ENCODE peak calls at places on chromosome 12, in six cellular contexts. One of them, this sample, is unnamed.

GRCh38 chr12:91818236-91819131 is 327.2 kb downstream of the BTG1 start:
- DNase-seq in cardiac muscle cell: no peak
- DNase-seq in CD8-positive, alpha-beta T cell: no peak
- DNase-seq in tibial artery: no peak
- DNase-seq in ovary: no peak
- DNase-seq in heart left ventricle: no peak
- DNase-seq in this sample: no peak

GRCh38 chr12:42510823-42511222 is 78.7 kb downstream of the PRICKLE1 start:
- DNase-seq in cardiac muscle cell: no peak
- DNase-seq in CD8-positive, alpha-beta T cell: no peak
- DNase-seq in tibial artery: no peak
- DNase-seq in ovary: no peak
- DNase-seq in heart left ventricle: no peak
- DNase-seq in this sample: no peak

GRCh38 chr12:45051490-45052105 is 699 bp upstream of the DBX2 start:
- DNase-seq in cardiac muscle cell: peak; percentile 33
- DNase-seq in CD8-positive, alpha-beta T cell: no peak
- DNase-seq in tibial artery: no peak
- DNase-seq in ovary: no peak
- DNase-seq in heart left ventricle: no peak
- DNase-seq in this sample: no peak

GRCh38 chr12:124512667-124513296 is 54.6 kb downstream of the NCOR2 start:
- DNase-seq in cardiac muscle cell: peak; percentile 97
- DNase-seq in CD8-positive, alpha-beta T cell: no peak
- DNase-seq in tibial artery: peak; percentile 88
- DNase-seq in ovary: peak; percentile 87
- DNase-seq in heart left ventricle: peak; percentile 94
- DNase-seq in this sample: peak; percentile 66

GRCh38 chr12:47752552-47752951 is 6.1 kb downstream of the RAPGEF3 start:
- DNase-seq in cardiac muscle cell: no peak
- DNase-seq in CD8-positive, alpha-beta T cell: no peak
- DNase-seq in tibial artery: no peak
- DNase-seq in ovary: no peak
- DNase-seq in heart left ventricle: no peak
- DNase-seq in this sample: no peak

GRCh38 chr12:66090157-66090556 is 40.4 kb downstream of the LLPH start:
- DNase-seq in cardiac muscle cell: no peak
- DNase-seq in CD8-positive, alpha-beta T cell: no peak
- DNase-seq in tibial artery: no peak
- DNase-seq in ovary: no peak
- DNase-seq in heart left ventricle: no peak
- DNase-seq in this sample: no peak

GRCh38 chr12:107591095-107591375 is 94.6 kb upstream of the PWP1 start:
- DNase-seq in cardiac muscle cell: no peak
- DNase-seq in CD8-positive, alpha-beta T cell: no peak
- DNase-seq in tibial artery: no peak
- DNase-seq in ovary: no peak
- DNase-seq in heart left ventricle: no peak
- DNase-seq in this sample: no peak

GRCh38 chr12:22299294-22299912 is 35.1 kb downstream of the ST8SIA1 start:
- DNase-seq in cardiac muscle cell: no peak
- DNase-seq in CD8-positive, alpha-beta T cell: no peak
- DNase-seq in tibial artery: no peak
- DNase-seq in ovary: no peak
- DNase-seq in heart left ventricle: no peak
- DNase-seq in this sample: no peak

GRCh38 chr12:130764475-130765185 is 48.5 kb upstream of the RIMBP2 start:
- DNase-seq in cardiac muscle cell: peak; percentile 47
- DNase-seq in CD8-positive, alpha-beta T cell: no peak
- DNase-seq in tibial artery: no peak
- DNase-seq in ovary: no peak
- DNase-seq in heart left ventricle: no peak
- DNase-seq in this sample: no peak

GRCh38 chr12:22925593-22925992 is 300.6 kb downstream of the ETNK1 start:
- DNase-seq in cardiac muscle cell: no peak
- DNase-seq in CD8-positive, alpha-beta T cell: no peak
- DNase-seq in tibial artery: no peak
- DNase-seq in ovary: no peak
- DNase-seq in heart left ventricle: no peak
- DNase-seq in this sample: no peak

GRCh38 chr12:6033546-6033945 is 88.5 kb upstream of the ANO2 start:
- DNase-seq in cardiac muscle cell: no peak
- DNase-seq in CD8-positive, alpha-beta T cell: no peak
- DNase-seq in tibial artery: peak; percentile 32
- DNase-seq in ovary: no peak
- DNase-seq in heart left ventricle: no peak
- DNase-seq in this sample: no peak

GRCh38 chr12:120771097-120771496 is 45.5 kb downstream of the ACADS start:
- DNase-seq in cardiac muscle cell: no peak
- DNase-seq in CD8-positive, alpha-beta T cell: no peak
- DNase-seq in tibial artery: no peak
- DNase-seq in ovary: no peak
- DNase-seq in heart left ventricle: no peak
- DNase-seq in this sample: no peak

GRCh38 chr12:75820848-75821578 is 210.6 kb downstream of the PHLDA1 start:
- DNase-seq in cardiac muscle cell: peak; percentile 61
- DNase-seq in CD8-positive, alpha-beta T cell: no peak
- DNase-seq in tibial artery: no peak
- DNase-seq in ovary: peak; percentile 44
- DNase-seq in heart left ventricle: peak; percentile 55
- DNase-seq in this sample: no peak

GRCh38 chr12:14885718-14886201 is at the start of gene MGP:
- DNase-seq in cardiac muscle cell: peak; percentile 98
- DNase-seq in CD8-positive, alpha-beta T cell: no peak
- DNase-seq in tibial artery: peak; percentile 90
- DNase-seq in ovary: no peak
- DNase-seq in heart left ventricle: peak; percentile 46
- DNase-seq in this sample: peak; percentile 42

GRCh38 chr12:122749569-122750332 is 2.9 kb upstream of the DENR start:
- DNase-seq in cardiac muscle cell: no peak
- DNase-seq in CD8-positive, alpha-beta T cell: no peak
- DNase-seq in tibial artery: no peak
- DNase-seq in ovary: no peak
- DNase-seq in heart left ventricle: no peak
- DNase-seq in this sample: no peak

GRCh38 chr12:42790761-42791151 is 201.2 kb upstream of the PRICKLE1 start:
- DNase-seq in cardiac muscle cell: peak; percentile 84
- DNase-seq in CD8-positive, alpha-beta T cell: no peak
- DNase-seq in tibial artery: no peak
- DNase-seq in ovary: no peak
- DNase-seq in heart left ventricle: no peak
- DNase-seq in this sample: no peak

GRCh38 chr12:99611590-99611989 is 36.0 kb upstream of the GARIN6 start:
- DNase-seq in cardiac muscle cell: no peak
- DNase-seq in CD8-positive, alpha-beta T cell: no peak
- DNase-seq in tibial artery: no peak
- DNase-seq in ovary: no peak
- DNase-seq in heart left ventricle: no peak
- DNase-seq in this sample: no peak

GRCh38 chr12:119208626-119209061 is 29.9 kb downstream of the HSPB8 start:
- DNase-seq in cardiac muscle cell: peak; percentile 83
- DNase-seq in CD8-positive, alpha-beta T cell: no peak
- DNase-seq in tibial artery: peak; percentile 86
- DNase-seq in ovary: no peak
- DNase-seq in heart left ventricle: peak; percentile 93
- DNase-seq in this sample: peak; percentile 17

GRCh38 chr12:47276253-47277070 is 196.7 kb upstream of the AMIGO2 start:
- DNase-seq in cardiac muscle cell: peak; percentile 88
- DNase-seq in CD8-positive, alpha-beta T cell: peak; percentile 35
- DNase-seq in tibial artery: no peak
- DNase-seq in ovary: no peak
- DNase-seq in heart left ventricle: no peak
- DNase-seq in this sample: peak; percentile 42

GRCh38 chr12:127655691-127656090 is 611.3 kb upstream of the TMEM132C start:
- DNase-seq in cardiac muscle cell: no peak
- DNase-seq in CD8-positive, alpha-beta T cell: no peak
- DNase-seq in tibial artery: no peak
- DNase-seq in ovary: no peak
- DNase-seq in heart left ventricle: no peak
- DNase-seq in this sample: no peak

GRCh38 chr12:115774148-115774905 is 503.2 kb downstream of the MED13L start:
- DNase-seq in cardiac muscle cell: no peak
- DNase-seq in CD8-positive, alpha-beta T cell: no peak
- DNase-seq in tibial artery: no peak
- DNase-seq in ovary: no peak
- DNase-seq in heart left ventricle: no peak
- DNase-seq in this sample: no peak

GRCh38 chr12:40735551-40736230 is 43.5 kb downstream of the CNTN1 start:
- DNase-seq in cardiac muscle cell: no peak
- DNase-seq in CD8-positive, alpha-beta T cell: no peak
- DNase-seq in tibial artery: no peak
- DNase-seq in ovary: no peak
- DNase-seq in heart left ventricle: no peak
- DNase-seq in this sample: no peak

GRCh38 chr12:123807002-123807401 is 44.9 kb downstream of the DNAH10 start:
- DNase-seq in cardiac muscle cell: no peak
- DNase-seq in CD8-positive, alpha-beta T cell: no peak
- DNase-seq in tibial artery: no peak
- DNase-seq in ovary: no peak
- DNase-seq in heart left ventricle: no peak
- DNase-seq in this sample: no peak

GRCh38 chr12:124733086-124733485 is 130.6 kb downstream of the SCARB1 start:
- DNase-seq in cardiac muscle cell: no peak
- DNase-seq in CD8-positive, alpha-beta T cell: no peak
- DNase-seq in tibial artery: no peak
- DNase-seq in ovary: no peak
- DNase-seq in heart left ventricle: no peak
- DNase-seq in this sample: no peak

GRCh38 chr12:112540021-112540420 is 121.3 kb downstream of the PTPN11 start:
- DNase-seq in cardiac muscle cell: no peak
- DNase-seq in CD8-positive, alpha-beta T cell: no peak
- DNase-seq in tibial artery: no peak
- DNase-seq in ovary: no peak
- DNase-seq in heart left ventricle: no peak
- DNase-seq in this sample: no peak

GRCh38 chr12:93740721-93741120 is 63.5 kb downstream of the CRADD start:
- DNase-seq in cardiac muscle cell: no peak
- DNase-seq in CD8-positive, alpha-beta T cell: no peak
- DNase-seq in tibial artery: no peak
- DNase-seq in ovary: no peak
- DNase-seq in heart left ventricle: no peak
- DNase-seq in this sample: no peak

GRCh38 chr12:76878899-76879709 is at the start of gene CSRP2:
- DNase-seq in cardiac muscle cell: peak; percentile 90
- DNase-seq in CD8-positive, alpha-beta T cell: peak; percentile 34
- DNase-seq in tibial artery: peak; percentile 97
- DNase-seq in ovary: peak; percentile 93
- DNase-seq in heart left ventricle: peak; percentile 93
- DNase-seq in this sample: peak; percentile 91

GRCh38 chr12:122874081-122874480 is 21.8 kb downstream of the VPS37B start:
- DNase-seq in cardiac muscle cell: no peak
- DNase-seq in CD8-positive, alpha-beta T cell: no peak
- DNase-seq in tibial artery: peak; percentile 21
- DNase-seq in ovary: peak; percentile 18
- DNase-seq in heart left ventricle: no peak
- DNase-seq in this sample: no peak

GRCh38 chr12:101127521-101128219 is 82.4 kb downstream of the SLC5A8 start:
- DNase-seq in cardiac muscle cell: peak; percentile 1
- DNase-seq in CD8-positive, alpha-beta T cell: no peak
- DNase-seq in tibial artery: no peak
- DNase-seq in ovary: no peak
- DNase-seq in heart left ventricle: no peak
- DNase-seq in this sample: no peak

GRCh38 chr12:42299392-42300308 is 26.2 kb downstream of the ZCRB1 start:
- DNase-seq in cardiac muscle cell: peak; percentile 39
- DNase-seq in CD8-positive, alpha-beta T cell: no peak
- DNase-seq in tibial artery: no peak
- DNase-seq in ovary: no peak
- DNase-seq in heart left ventricle: no peak
- DNase-seq in this sample: no peak

GRCh38 chr12:29245246-29245645 is 96.2 kb downstream of the FAR2 start:
- DNase-seq in cardiac muscle cell: no peak
- DNase-seq in CD8-positive, alpha-beta T cell: no peak
- DNase-seq in tibial artery: no peak
- DNase-seq in ovary: no peak
- DNase-seq in heart left ventricle: no peak
- DNase-seq in this sample: no peak

GRCh38 chr12:118060301-118061010 is 523 bp downstream of the WSB2 start:
- DNase-seq in cardiac muscle cell: no peak
- DNase-seq in CD8-positive, alpha-beta T cell: no peak
- DNase-seq in tibial artery: peak; percentile 73
- DNase-seq in ovary: peak; percentile 72
- DNase-seq in heart left ventricle: peak; percentile 52
- DNase-seq in this sample: peak; percentile 59

GRCh38 chr12:11635341-11635740 is 14.1 kb upstream of the ETV6 start:
- DNase-seq in cardiac muscle cell: no peak
- DNase-seq in CD8-positive, alpha-beta T cell: no peak
- DNase-seq in tibial artery: no peak
- DNase-seq in ovary: no peak
- DNase-seq in heart left ventricle: no peak
- DNase-seq in this sample: no peak

GRCh38 chr12:57583008-57583831 is 7.8 kb upstream of the PIP4K2C start:
- DNase-seq in cardiac muscle cell: peak; percentile 86
- DNase-seq in CD8-positive, alpha-beta T cell: peak; percentile 52
- DNase-seq in tibial artery: peak; percentile 72
- DNase-seq in ovary: peak; percentile 56
- DNase-seq in heart left ventricle: peak; percentile 62
- DNase-seq in this sample: peak; percentile 74
- TF ChIP-seq CTCF in cardiac muscle cell: peak; percentile 92
- TF ChIP-seq CTCF in CD8-positive, alpha-beta T cell: peak; percentile 95
- TF ChIP-seq CTCF in tibial artery: peak; percentile 98
- TF ChIP-seq CTCF in ovary: peak; percentile 93
- TF ChIP-seq CTCF in heart left ventricle: peak; percentile 95
- TF ChIP-seq CTCF in this sample: peak; percentile 97

DNA sequence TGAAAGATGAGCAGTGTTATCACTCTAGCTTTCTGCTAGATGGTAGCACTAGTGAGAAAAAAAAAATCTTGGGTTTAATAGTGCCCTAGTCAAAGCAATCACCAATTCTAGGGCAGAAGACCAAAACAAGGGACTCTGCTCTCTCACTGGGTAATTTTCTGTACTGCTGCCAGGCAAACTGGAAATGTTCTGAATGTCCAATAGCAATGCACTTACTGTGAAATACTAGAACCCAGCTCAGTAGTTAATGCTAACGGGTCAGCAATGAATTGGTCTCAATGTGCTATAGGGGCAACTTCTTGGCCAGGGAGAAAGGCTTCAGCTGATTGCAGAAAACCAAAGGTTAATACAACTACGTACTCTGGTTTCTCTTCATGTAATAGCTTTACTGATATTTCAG is 2.2 kb downstream of the ATF7 start:
- DNase-seq in cardiac muscle cell: peak; percentile 76
- DNase-seq in CD8-positive, alpha-beta T cell: no peak
- DNase-seq in tibial artery: no peak
- DNase-seq in ovary: no peak
- DNase-seq in heart left ventricle: no peak
- DNase-seq in this sample: no peak
- H3K4me1 ChIP-seq in cardiac muscle cell: peaks cover 26% of the 10 kb centered on the region
- H3K4me1 ChIP-seq in CD8-positive, alpha-beta T cell: peaks cover 31% of the 10 kb centered on the region
- H3K4me1 ChIP-seq in tibial artery: peaks cover 61% of the 10 kb centered on the region
- H3K4me1 ChIP-seq in ovary: peaks cover 9% of the 10 kb centered on the region
- H3K4me1 ChIP-seq in heart left ventricle: peaks cover 38% of the 10 kb centered on the region
- H3K4me1 ChIP-seq in this sample: peaks cover 36% of the 10 kb centered on the region

GRCh38 chr12:110010853-110011835 is 11.9 kb downstream of the ANKRD13A start:
- DNase-seq in cardiac muscle cell: no peak
- DNase-seq in CD8-positive, alpha-beta T cell: no peak
- DNase-seq in tibial artery: no peak
- DNase-seq in ovary: no peak
- DNase-seq in heart left ventricle: no peak
- DNase-seq in this sample: no peak
- H3K4me3 ChIP-seq in cardiac muscle cell: no peak overlapping the region
- H3K4me3 ChIP-seq in CD8-positive, alpha-beta T cell: no peak overlapping the region
- H3K4me3 ChIP-seq in tibial artery: no peak overlapping the region
- H3K4me3 ChIP-seq in ovary: no peak overlapping the region
- H3K4me3 ChIP-seq in heart left ventricle: no peak overlapping the region
- H3K4me3 ChIP-seq in this sample: no peak overlapping the region

GRCh38 chr12:52362118-52362726 is 5.1 kb downstream of the KRT85 start:
- DNase-seq in cardiac muscle cell: no peak
- DNase-seq in CD8-positive, alpha-beta T cell: no peak
- DNase-seq in tibial artery: peak; percentile 56
- DNase-seq in ovary: no peak
- DNase-seq in heart left ventricle: no peak
- DNase-seq in this sample: no peak
- TF ChIP-seq CTCF in cardiac muscle cell: peak; percentile 29
- TF ChIP-seq CTCF in CD8-positive, alpha-beta T cell: no peak
- TF ChIP-seq CTCF in tibial artery: no peak
- TF ChIP-seq CTCF in ovary: no peak
- TF ChIP-seq CTCF in heart left ventricle: no peak
- TF ChIP-seq CTCF in this sample: no peak